ENCODE peak calls at places on chromosomes 6 and 20, in six cellular contexts. Z is neural progenitor cell, T is HCT116, S is GM23248, O is SK-N-SH, N is MM.1S. M is an unnamed sample.

GRCh38 chr20:19885576-19885956 is 127.5 kb downstream of the RIN2 start:
- DNase-seq in Z (no peak), S (peak), T (no peak), N (no peak), O (no peak), M (peak)

GRCh38 chr6:8108031-8108660 is 5.8 kb upstream of the EEF1E1 start:
- DNase-seq in Z (no peak), S (peak), N (no peak), O (no peak), T (peak), M (peak)

GRCh38 chr6:127484207-127484858 is 25.1 kb upstream of the KIAA0408 start:
- DNase-seq in S (peak), T (no peak), Z (no peak), N (peak), O (no peak), M (peak)

GRCh38 chr6:158131926-158132325 is 36.1 kb downstream of the SERAC1 start:
- DNase-seq in N (peak), S (peak), O (peak), Z (peak), T (no peak), M (peak)

GRCh38 chr20:46746972-46747371 is 37.5 kb downstream of the SLC2A10 start:
- DNase-seq in Z (no peak), N (no peak), S (peak), O (no peak), T (peak), M (peak)

GRCh38 chr6:125966569-125966968 is 10.0 kb downstream of the HINT3 start:
- DNase-seq in Z (no peak), S (no peak), N (no peak), O (no peak), T (no peak), M (no peak)

GRCh38 chr20:31717478-31717946 is 5.2 kb downstream of the BCL2L1 start:
- DNase-seq in Z (no peak), N (peak), O (no peak), S (no peak), T (no peak), M (no peak)

GRCh38 chr6:14638932-14639875 is 521.6 kb downstream of the CD83 start:
- DNase-seq in Z (peak), S (peak), O (peak), T (no peak), N (no peak), M (peak)

GRCh38 chr20:52191132-52191435 is 495 bp downstream of the ZFP64 start:
- DNase-seq in S (no peak), N (no peak), O (no peak), Z (no peak), T (no peak), M (peak)

GRCh38 chr6:7696061-7696460 is 29.8 kb upstream of the BMP6 start:
- DNase-seq in O (no peak), N (no peak), Z (no peak), T (no peak), S (no peak), M (no peak)

GRCh38 chr20:21640556-21640955 is 64.9 kb upstream of the PAX1 start:
- DNase-seq in S (no peak), N (peak), T (peak), Z (peak), O (no peak), M (peak)

GRCh38 chr20:38094373-38094775 is 60.8 kb downstream of the RPRD1B start:
- DNase-seq in Z (no peak), T (no peak), N (peak), O (no peak), S (peak), M (peak)

GRCh38 chr20:12207875-12208274 is 290.2 kb downstream of the BTBD3 start:
- DNase-seq in O (peak), T (peak), Z (peak), S (peak), N (peak), M (peak)

GRCh38 chr6:1388081-1388926 is 1.1 kb upstream of the FOXF2 start:
- DNase-seq in S (no peak), N (no peak), O (no peak), T (no peak), Z (peak), M (no peak)

GRCh38 chr6:139534472-139535115 is 160.1 kb upstream of the CITED2 start:
- DNase-seq in Z (no peak), T (no peak), S (no peak), O (no peak), N (peak), M (no peak)

GRCh38 chr6:147195510-147195909 is 8.7 kb upstream of the STXBP5 start:
- DNase-seq in S (no peak), N (no peak), T (no peak), O (no peak), Z (no peak), M (no peak)

GRCh38 chr20:45336530-45337366 is 11.5 kb downstream of the SDC4 start:
- DNase-seq in T (no peak), Z (no peak), S (peak), O (no peak), N (no peak), M (peak)

GRCh38 chr6:13248053-13248452 is 80.3 kb downstream of the TBC1D7 start:
- DNase-seq in T (no peak), N (no peak), S (no peak), Z (peak), O (no peak), M (peak)

GRCh38 chr6:139164001-139164400 is 29.1 kb downstream of the HECA start:
- DNase-seq in N (no peak), Z (no peak), O (no peak), S (peak), T (no peak), M (no peak)

GRCh38 chr20:23135449-23136447 is 49.6 kb upstream of the CD93 start:
- DNase-seq in N (no peak), T (no peak), Z (no peak), O (no peak), S (no peak), M (no peak)

GRCh38 chr20:12925214-12925755 is 83.5 kb upstream of the SPTLC3 start:
- DNase-seq in S (peak), Z (peak), O (peak), T (peak), N (peak), M (peak)

GRCh38 chr6:47353822-47354221 is 44.1 kb upstream of the TNFRSF21 start:
- DNase-seq in O (no peak), S (no peak), N (no peak), Z (no peak), T (no peak), M (no peak)

GRCh38 chr20:34055290-34055689 is 56.8 kb downstream of the EIF2S2 start:
- DNase-seq in O (peak), Z (no peak), T (no peak), S (no peak), N (no peak), M (no peak)

GRCh38 chr6:52310932-52311331 is 26.4 kb upstream of the MCM3 start:
- DNase-seq in T (no peak), Z (no peak), O (no peak), S (no peak), N (no peak), M (no peak)

GRCh38 chr6:85660181-85660611 is 17.5 kb upstream of the SYNCRIP start:
- DNase-seq in N (no peak), Z (no peak), T (peak), S (peak), O (peak), M (peak)

GRCh38 chr20:24747881-24748595 is 201.0 kb upstream of the CST7 start:
- DNase-seq in Z (no peak), S (no peak), N (no peak), T (no peak), O (no peak), M (no peak)

GRCh38 chr6:71203211-71203610 is 85.4 kb upstream of the OGFRL1 start:
- DNase-seq in T (no peak), S (no peak), Z (no peak), O (no peak), N (no peak), M (no peak)

GRCh38 chr6:2970034-2970685 is 1.2 kb downstream of the SERPINB6 start:
- DNase-seq in S (peak), T (no peak), O (peak), N (no peak), Z (peak), M (no peak)

GRCh38 chr20:43987531-43987930 is 72.9 kb downstream of the TOX2 start:
- DNase-seq in N (no peak), S (no peak), T (no peak), O (no peak), Z (peak), M (no peak)

GRCh38 chr6:53752856-53753255 is 41.9 kb upstream of the LRRC1 start:
- DNase-seq in Z (no peak), O (no peak), S (peak), T (no peak), N (no peak), M (peak)

GRCh38 chr20:48938670-48939069 is 17.2 kb downstream of the ARFGEF2 start:
- DNase-seq in Z (no peak), S (no peak), N (no peak), O (no peak), T (no peak), M (no peak)

GRCh38 chr6:150717419-150717818 is 117.7 kb downstream of the PLEKHG1 start:
- DNase-seq in S (no peak), T (no peak), Z (no peak), N (no peak), O (no peak), M (peak)

GRCh38 chr6:13810688-13811446 is 3.5 kb downstream of the MCUR1 start:
- DNase-seq in O (peak), N (no peak), S (peak), T (no peak), Z (no peak), M (no peak)

GRCh38 chr20:9442858-9443257 is 71.5 kb upstream of the LAMP5 start:
- DNase-seq in O (peak), S (peak), Z (no peak), T (no peak), N (peak), M (peak)

GRCh38 chr6:37584654-37585522 is 85.2 kb upstream of the CCDC167 start:
- DNase-seq in O (no peak), N (no peak), S (no peak), T (no peak), Z (peak), M (no peak)

GRCh38 chr6:73382462-73383113 is 12.0 kb upstream of the DDX43 start:
- DNase-seq in O (no peak), S (peak), T (peak), N (no peak), Z (no peak), M (peak)

GRCh38 chr6:25942561-25943147 is 12.2 kb upstream of the SLC17A2 start:
- DNase-seq in Z (peak), S (peak), O (peak), T (peak), N (peak), M (peak)

GRCh38 chr20:18712877-18713276 is 100.7 kb upstream of the SCP2D1 start:
- DNase-seq in O (peak), N (no peak), S (no peak), T (no peak), Z (peak), M (no peak)

GRCh38 chr6:163412345-163412744 is 2.2 kb upstream of the QKI start:
- DNase-seq in N (no peak), Z (no peak), O (peak), T (no peak), S (peak), M (no peak)
- H3K4me3 ChIP-seq in N (no peak), Z (peak), O (peak), T (no peak), S (peak), M (peak)

GRCh38 chr20:35497780-35498189 is 31.7 kb downstream of the C20orf173 start:
- DNase-seq in S (no peak), T (no peak), O (no peak), N (no peak), Z (no peak), M (no peak)
- H3K9ac ChIP-seq in S (no peak), T (no peak), O (no peak), N (no peak), Z (no peak), M (no peak)

GRCh38 chr6:113171882-113172281 is 685.3 kb upstream of the MARCKS start:
- DNase-seq in N (no peak), S (no peak), Z (no peak), T (no peak), O (no peak), M (no peak)
- TF ChIP-seq EZH2phosphoT487 in N (no peak), S (no peak), Z (no peak), T (no peak), O (no peak), M (no peak)

GRCh38 chr6:149716584-149716983 is 1.3 kb downstream of the LATS1 start:
- DNase-seq in S (peak), Z (peak), T (no peak), O (peak), N (no peak), M (peak)
- H3K4me3 ChIP-seq in S (peak), Z (peak), T (peak), O (peak), N (peak), M (peak)

GRCh38 chr6:170006524-170007467 is 255.4 kb downstream of the ERMARD start:
- DNase-seq in T (no peak), O (no peak), Z (peak), S (no peak), N (no peak), M (no peak)
- H3K9ac ChIP-seq in T (no peak), O (no peak), Z (no peak), S (no peak), N (no peak), M (no peak)

GRCh38 chr20:63657260-63657936 is 714 bp upstream of the RTEL1 start:
- DNase-seq in S (peak), N (no peak), T (no peak), Z (no peak), O (no peak), M (no peak)
- TF ChIP-seq EZH2phosphoT487 in S (no peak), N (no peak), T (no peak), Z (no peak), O (no peak), M (no peak)

GRCh38 chr6:90294614-90294988 is 2.0 kb downstream of the BACH2 start:
- DNase-seq in T (no peak), N (peak), O (peak), Z (peak), S (peak), M (no peak)

GRCh38 chr6:90294989-90295853 is 1.4 kb downstream of the BACH2 start:
- DNase-seq in Z (peak), T (no peak), O (peak), N (peak), S (peak), M (peak)

GRCh38 chr6:90293319-90293937 is 3.2 kb downstream of the BACH2 start:
- DNase-seq in Z (peak), O (peak), N (no peak), T (no peak), S (no peak), M (no peak)

GRCh38 chr6:90295854-90296345 is 743 bp downstream of the BACH2 start:
- DNase-seq in N (peak), T (no peak), S (peak), O (peak), Z (peak), M (peak)

GRCh38 chr6:90294008-90294511 is 2.6 kb downstream of the BACH2 start:
- DNase-seq in T (no peak), S (no peak), O (no peak), Z (no peak), N (no peak), M (no peak)
- H3K4me3 ChIP-seq in T (no peak), S (no peak), O (no peak), Z (peak), N (no peak), M (no peak)

GRCh38 chr6:43368517-43369160 is 808 bp downstream of the ZNF318 start:
- DNase-seq in Z (peak), S (peak), O (peak), N (peak), T (no peak), M (peak)

GRCh38 chr6:43367245-43367984 is 2.0 kb downstream of the ZNF318 start:
- DNase-seq in S (no peak), Z (no peak), T (no peak), N (no peak), O (no peak), M (no peak)

GRCh38 chr6:43373252-43373875 is 3.9 kb upstream of the ZNF318 start:
- DNase-seq in O (no peak), Z (no peak), T (no peak), N (no peak), S (no peak), M (no peak)

DNA sequence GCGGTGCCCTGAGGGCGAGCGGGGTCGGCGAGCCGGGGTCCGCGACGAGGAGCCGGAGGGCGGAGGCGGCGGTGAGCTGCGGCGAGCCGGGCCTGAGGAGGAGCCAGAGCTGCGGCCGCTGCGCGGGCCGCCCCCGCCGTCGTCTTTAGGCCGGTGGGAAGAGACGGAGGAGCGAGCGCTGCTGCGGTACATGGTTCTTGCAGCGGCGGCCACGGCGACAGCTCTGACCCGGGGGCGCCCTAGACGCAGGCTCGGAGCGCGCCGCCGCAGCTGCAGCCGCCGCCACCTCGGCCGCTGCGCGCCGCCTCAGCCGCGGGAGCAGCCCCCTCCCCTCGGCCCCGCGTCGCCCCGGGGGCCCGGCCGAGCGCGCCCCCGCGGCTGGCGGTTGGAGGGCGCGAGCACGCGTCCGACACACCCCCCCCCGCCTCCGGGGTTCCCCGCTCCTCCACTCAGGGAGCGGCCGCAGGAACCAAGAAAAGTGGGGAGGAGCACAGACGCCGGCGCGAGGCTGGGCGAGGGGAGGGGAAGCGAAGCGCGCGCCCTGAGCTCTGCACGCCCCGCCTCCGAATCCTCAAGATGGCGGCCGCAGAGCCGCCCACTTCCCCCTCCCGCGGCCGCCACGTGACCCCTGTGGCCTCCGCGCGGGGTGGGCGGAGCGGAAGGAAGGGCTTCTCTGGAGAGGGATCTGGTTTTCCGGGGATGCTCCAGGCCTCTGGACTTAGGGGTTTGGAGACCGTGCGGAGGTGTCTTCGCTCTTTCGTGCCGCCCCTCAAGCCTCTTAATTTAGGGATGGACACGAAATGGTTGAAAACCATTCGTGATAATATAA is at the start of gene ZNF318:
- DNase-seq in S (peak), Z (peak), N (peak), T (peak), O (peak), M (peak)
- H3K9ac ChIP-seq in S (peak), Z (peak), N (peak), T (peak), O (peak), M (peak)

GRCh38 chr6:20084411-20084810 is 127.9 kb downstream of the MBOAT1 start:
- DNase-seq in S (no peak), O (no peak), N (no peak), T (no peak), Z (no peak), M (peak)

GRCh38 chr6:20092071-20092566 is 120.2 kb downstream of the MBOAT1 start:
- DNase-seq in N (peak), S (peak), Z (peak), O (peak), T (peak), M (peak)

GRCh38 chr6:20085817-20086216 is 126.5 kb downstream of the MBOAT1 start:
- DNase-seq in S (no peak), N (no peak), T (no peak), O (no peak), Z (no peak), M (peak)

GRCh38 chr6:20086992-20087391 is 125.3 kb downstream of the MBOAT1 start:
- DNase-seq in Z (no peak), T (no peak), O (no peak), N (no peak), S (no peak), M (no peak)
- TF ChIP-seq EZH2phosphoT487 in Z (no peak), T (no peak), O (no peak), N (no peak), S (no peak), M (no peak)

M was measured in PC-3.